ENCODE peak calls at places on chromosomes 5 and 9, in five cellular contexts. K is HCT116, V is hepatocyte, P is GM23248, H is PC-3. G is an unnamed sample.

GRCh38 chr5:39197556-39197955 is 21.8 kb downstream of the FYB1 start:
- DNase-seq in K (peak), V (no peak), P (no peak), H (no peak), G (no peak)

GRCh38 chr5:9192286-9192685 is 353.6 kb downstream of the SEMA5A start:
- DNase-seq in K (no peak), V (no peak), P (no peak), H (no peak), G (no peak)

GRCh38 chr5:124457101-124457500 is 289.3 kb downstream of the ZNF608 start:
- DNase-seq in K (no peak), V (no peak), P (no peak), H (no peak), G (no peak)

GRCh38 chr5:88058625-88059024 is 210.0 kb downstream of the TMEM161B start:
- DNase-seq in K (no peak), V (no peak), P (no peak), H (peak), G (no peak)

GRCh38 chr5:175706499-175706898 is 48.6 kb downstream of the HRH2 start:
- DNase-seq in K (no peak), V (peak), P (no peak), H (no peak), G (no peak)

GRCh38 chr5:111242606-111243005 is 18.4 kb downstream of the CAMK4 start:
- DNase-seq in K (no peak), V (no peak), P (no peak), H (no peak), G (no peak)

GRCh38 chr5:176360894-176361436 is 599 bp downstream of the KIAA1191 start:
- DNase-seq in K (no peak), V (peak), P (peak), H (peak), G (no peak)

GRCh38 chr9:88661759-88662158 is 126.8 kb downstream of the NXNL2 start:
- DNase-seq in K (no peak), V (no peak), P (no peak), H (peak), G (no peak)

GRCh38 chr5:60584304-60584703 is 115.7 kb downstream of the DEPDC1B start:
- DNase-seq in K (no peak), V (no peak), P (no peak), H (no peak), G (no peak)

GRCh38 chr9:79346350-79347020 is 225.3 kb upstream of the TLE4 start:
- DNase-seq in K (no peak), V (no peak), P (peak), H (no peak), G (no peak)

GRCh38 chr9:27473135-27473534 is 51.0 kb upstream of the IFNK start:
- DNase-seq in K (no peak), V (peak), P (peak), H (no peak), G (peak)

GRCh38 chr9:20621553-20622329 is 558 bp downstream of the MLLT3 start:
- DNase-seq in K (no peak), V (peak), P (peak), H (peak), G (peak)

GRCh38 chr9:100472725-100473261 is at the start of gene TMEFF1:
- DNase-seq in K (no peak), V (peak), P (peak), H (peak), G (peak)

GRCh38 chr5:95617057-95617456 is 2.8 kb upstream of the GPR150 start:
- DNase-seq in K (no peak), V (no peak), P (peak), H (no peak), G (no peak)

GRCh38 chr5:124651663-124652513 is 94.6 kb downstream of the ZNF608 start:
- DNase-seq in K (no peak), V (peak), P (peak), H (peak), G (peak)

DNA sequence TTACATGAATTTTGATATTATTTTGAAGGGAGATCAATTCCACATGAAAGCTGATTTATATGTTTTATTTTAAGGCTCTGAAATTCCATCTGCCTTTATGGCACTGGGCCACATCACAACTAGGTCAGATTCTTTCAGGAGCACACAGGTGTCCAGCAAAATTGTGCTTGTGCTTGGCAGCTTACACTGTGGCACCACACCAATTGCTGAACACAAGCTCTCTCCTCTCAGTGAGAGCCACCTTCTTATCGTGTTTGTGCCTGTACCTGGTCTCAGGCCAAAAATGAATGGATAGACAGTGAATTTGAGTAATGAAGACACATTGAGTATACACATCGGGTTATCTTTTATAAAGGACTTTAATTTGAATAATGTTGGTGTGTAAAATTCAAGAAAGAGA is 200.3 kb downstream of the CDH10 start:
- DNase-seq in K (no peak), V (no peak), P (no peak), H (no peak), G (no peak)
- H2AFZ ChIP-seq in K (no peak), V (no peak), P (no peak), H (no peak), G (no peak)

DNA sequence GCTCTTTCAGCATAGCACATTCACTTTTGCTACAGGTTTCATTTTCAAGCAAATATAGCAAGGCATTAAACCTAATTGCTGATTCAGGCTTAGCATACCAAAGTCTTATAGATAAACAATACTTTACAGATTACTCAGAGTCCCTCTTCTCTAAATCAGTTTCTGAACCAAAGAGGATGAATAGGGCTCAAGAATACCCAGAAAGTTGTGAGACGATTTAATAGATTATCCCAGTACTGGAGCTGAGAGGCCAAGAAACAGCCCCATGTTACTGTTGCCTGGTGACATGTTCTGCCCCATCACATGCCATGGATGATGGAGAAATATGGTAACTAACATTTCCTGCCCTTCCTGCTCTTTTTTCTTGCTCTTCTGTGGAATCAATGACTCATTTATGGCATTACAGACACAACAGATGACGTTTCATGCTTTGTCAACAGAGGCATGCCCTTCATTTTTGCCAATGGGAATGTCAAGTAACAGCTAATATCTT is 18.1 kb upstream of the SSBP2 start:
- DNase-seq in K (peak), V (peak), P (peak), H (peak), G (no peak)
- TF ChIP-seq EZH2phosphoT487 in K (no peak), V (no peak), P (no peak), H (no peak), G (no peak)

GRCh38 chr9:4339357-4339756 is 39.5 kb upstream of the GLIS3 start:
- DNase-seq in K (peak), V (peak), P (peak), H (peak), G (peak)
- H2AFZ ChIP-seq in K (peak), V (no peak), P (no peak), H (peak), G (peak)

DNA sequence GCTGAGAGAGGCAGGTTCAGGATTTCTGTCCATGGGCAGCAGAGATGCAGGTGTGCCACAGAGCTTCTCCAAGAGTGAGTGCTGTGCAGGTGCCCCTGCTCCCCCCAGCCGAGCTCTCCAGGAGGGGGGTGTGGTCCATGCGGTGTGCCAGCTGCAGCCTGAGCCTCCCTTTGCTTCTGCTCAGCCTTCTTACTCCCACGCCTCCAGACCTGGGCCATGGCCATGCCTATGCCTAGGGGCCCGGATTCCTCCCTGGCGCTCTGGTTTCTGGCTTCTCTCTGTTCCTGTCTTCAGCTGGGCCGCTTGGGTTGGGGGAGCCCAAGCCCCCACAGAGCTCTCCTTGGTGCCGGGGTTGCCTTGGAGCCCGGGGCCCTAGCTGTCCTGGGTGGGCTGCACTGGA is 133.3 kb downstream of the CACNA1B start:
- DNase-seq in K (no peak), V (no peak), P (no peak), H (no peak), G (no peak)
- TF ChIP-seq EZH2phosphoT487 in K (no peak), V (no peak), P (no peak), H (no peak), G (no peak)

GRCh38 chr5:91305640-91306039 is 77.5 kb downstream of the ARRDC3 start:
- DNase-seq in K (no peak), V (no peak), P (no peak), H (no peak), G (no peak)

GRCh38 chr5:91302958-91303357 is 80.2 kb downstream of the ARRDC3 start:
- DNase-seq in K (no peak), V (no peak), P (no peak), H (no peak), G (peak)

GRCh38 chr5:91306497-91306896 is 76.6 kb downstream of the ARRDC3 start:
- DNase-seq in K (no peak), V (no peak), P (peak), H (no peak), G (no peak)

GRCh38 chr5:91301459-91301858 is 81.7 kb downstream of the ARRDC3 start:
- DNase-seq in K (no peak), V (peak), P (peak), H (no peak), G (no peak)

DNA sequence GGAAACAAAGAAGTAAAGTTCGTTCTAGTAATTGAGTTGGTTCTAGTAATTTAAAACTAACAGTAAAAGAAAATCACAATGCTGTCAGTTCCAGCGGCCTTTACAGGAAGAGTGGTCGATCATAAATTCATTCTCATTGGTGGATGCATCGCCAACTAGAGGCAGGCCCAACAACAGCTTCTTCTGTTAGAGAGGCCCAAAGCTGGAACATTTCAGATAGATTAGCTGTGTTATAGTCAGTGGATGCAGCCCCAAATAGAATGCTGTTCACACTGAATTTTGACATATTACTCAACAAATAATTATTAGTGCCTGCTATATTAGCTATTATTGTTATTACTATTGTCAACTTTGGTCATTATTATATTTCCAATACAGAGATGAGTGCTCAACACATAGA is 80.8 kb downstream of the ARRDC3 start:
- DNase-seq in K (no peak), V (no peak), P (peak), H (no peak), G (peak)
- H2AFZ ChIP-seq in K (peak), V (no peak), P (peak), H (no peak), G (peak)

GRCh38 chr5:180596668-180597231 is 5.5 kb upstream of the SCGB3A1 start:
- DNase-seq in K (no peak), V (no peak), P (no peak), H (no peak), G (no peak)

GRCh38 chr5:180599981-180600553 is 8.8 kb upstream of the SCGB3A1 start:
- DNase-seq in K (no peak), V (no peak), P (no peak), H (no peak), G (no peak)

GRCh38 chr5:180599590-180599914 is 8.3 kb upstream of the SCGB3A1 start:
- DNase-seq in K (no peak), V (no peak), P (no peak), H (no peak), G (no peak)

GRCh38 chr5:180598797-180599589 is 7.7 kb upstream of the SCGB3A1 start:
- DNase-seq in K (no peak), V (no peak), P (no peak), H (no peak), G (no peak)

GRCh38 chr5:180598316-180598701 is 7.0 kb upstream of the SCGB3A1 start:
- DNase-seq in K (no peak), V (no peak), P (no peak), H (no peak), G (no peak)
- TF ChIP-seq EZH2phosphoT487 in K (no peak), V (no peak), P (no peak), H (no peak), G (no peak)

GRCh38 chr9:4344946-4345345 is 45.1 kb upstream of the GLIS3 start:
- DNase-seq in K (no peak), V (peak), P (no peak), H (no peak), G (no peak)
- H2AFZ ChIP-seq in K (no peak), V (no peak), P (no peak), H (no peak), G (no peak)

DNA sequence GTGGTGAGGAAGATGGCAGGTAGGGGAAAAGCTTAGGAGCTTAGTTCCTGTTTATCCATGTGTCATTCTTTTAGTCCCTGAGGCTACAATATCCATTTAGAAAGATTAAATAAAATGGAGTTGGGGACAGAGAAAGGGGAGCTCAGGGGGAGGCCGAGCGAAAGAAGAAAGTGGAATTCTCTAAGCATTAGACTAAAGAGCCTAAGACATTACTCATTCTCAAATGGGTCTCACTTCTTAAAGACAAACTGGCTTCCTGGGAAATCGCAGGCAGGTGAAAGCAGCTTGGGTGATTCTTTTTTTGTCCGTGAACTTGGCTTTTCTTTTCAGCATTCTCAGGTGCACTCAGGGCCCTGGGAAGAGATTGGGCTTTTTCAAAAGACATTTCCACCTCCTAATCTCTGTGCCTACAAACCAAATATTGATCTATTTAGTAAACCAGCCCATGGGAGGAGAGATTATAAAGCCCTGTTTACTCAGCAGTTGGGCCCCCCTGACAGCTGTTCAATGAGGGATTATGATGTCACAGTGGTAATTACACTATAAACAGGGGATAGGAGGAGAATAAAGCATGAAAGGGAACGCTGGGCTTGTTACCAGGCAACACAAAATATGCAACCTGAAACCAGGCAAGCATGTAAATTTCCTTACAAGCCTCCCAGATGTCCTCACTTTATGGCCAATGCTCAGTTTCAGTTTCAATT is 584.0 kb downstream of the ACTL7B start:
- DNase-seq in K (no peak), V (peak), P (peak), H (peak), G (peak)
- TF ChIP-seq EZH2phosphoT487 in K (no peak), V (no peak), P (no peak), H (no peak), G (no peak)

GRCh38 chr5:130295235-130295634 is 391.0 kb downstream of the CHSY3 start:
- DNase-seq in K (no peak), V (no peak), P (no peak), H (no peak), G (no peak)

GRCh38 chr5:130290219-130290618 is 386.0 kb downstream of the CHSY3 start:
- DNase-seq in K (no peak), V (no peak), P (no peak), H (peak), G (no peak)

GRCh38 chr5:130286971-130287370 is 382.7 kb downstream of the CHSY3 start:
- DNase-seq in K (no peak), V (no peak), P (no peak), H (no peak), G (no peak)

GRCh38 chr5:130287438-130287837 is 383.2 kb downstream of the CHSY3 start:
- DNase-seq in K (no peak), V (no peak), P (no peak), H (no peak), G (no peak)

GRCh38 chr5:130289132-130290088 is 385.1 kb downstream of the CHSY3 start:
- DNase-seq in K (no peak), V (no peak), P (no peak), H (peak), G (no peak)
- H2AFZ ChIP-seq in K (peak), V (no peak), P (no peak), H (peak), G (no peak)

G was measured in neural progenitor cell.